ENCODE peak calls at places on chromosomes 1 and 21, in ten cellular contexts. One of them, this sample, is unnamed.

GRCh38 chr1:27445177-27445936 is 44.6 kb downstream of the WASF2 start:
- DNase-seq in upper lobe of right lung: no peak
- DNase-seq in effector CD4-positive, alpha-beta T cell: no peak
- DNase-seq in heart right ventricle: no peak
- DNase-seq in HT1080: no peak
- DNase-seq in AG09319: no peak
- DNase-seq in amniotic stem cell: no peak
- DNase-seq in lower leg skin: no peak
- DNase-seq in stimulated activated CD4-positive, alpha-beta T cell treated with anti-CD3 and anti-CD28 coated beads, Interleukin-12 subunit alpha, Interleukin-12 subunit beta, amount 100 ng/mL, for 24 hours: no peak
- DNase-seq in lower lobe of right lung: no peak
- DNase-seq in this sample: no peak

GRCh38 chr1:65323246-65323645 is 13.9 kb downstream of the DNAJC6 start:
- DNase-seq in upper lobe of right lung: no peak
- DNase-seq in effector CD4-positive, alpha-beta T cell: no peak
- DNase-seq in heart right ventricle: no peak
- DNase-seq in HT1080: peak
- DNase-seq in AG09319: no peak
- DNase-seq in amniotic stem cell: no peak
- DNase-seq in lower leg skin: no peak
- DNase-seq in stimulated activated CD4-positive, alpha-beta T cell treated with anti-CD3 and anti-CD28 coated beads, Interleukin-12 subunit alpha, Interleukin-12 subunit beta, amount 100 ng/mL, for 24 hours: no peak
- DNase-seq in lower lobe of right lung: no peak
- DNase-seq in this sample: no peak

GRCh38 chr1:225700164-225700740 is 47.3 kb upstream of the ENAH start:
- DNase-seq in upper lobe of right lung: no peak
- DNase-seq in effector CD4-positive, alpha-beta T cell: no peak
- DNase-seq in heart right ventricle: no peak
- DNase-seq in HT1080: peak
- DNase-seq in AG09319: peak
- DNase-seq in amniotic stem cell: peak
- DNase-seq in lower leg skin: no peak
- DNase-seq in stimulated activated CD4-positive, alpha-beta T cell treated with anti-CD3 and anti-CD28 coated beads, Interleukin-12 subunit alpha, Interleukin-12 subunit beta, amount 100 ng/mL, for 24 hours: no peak
- DNase-seq in lower lobe of right lung: no peak
- DNase-seq in this sample: peak

GRCh38 chr1:197638316-197638715 is 137.0 kb downstream of the DENND1B start:
- DNase-seq in upper lobe of right lung: no peak
- DNase-seq in effector CD4-positive, alpha-beta T cell: no peak
- DNase-seq in heart right ventricle: peak
- DNase-seq in HT1080: no peak
- DNase-seq in AG09319: no peak
- DNase-seq in amniotic stem cell: no peak
- DNase-seq in lower leg skin: no peak
- DNase-seq in stimulated activated CD4-positive, alpha-beta T cell treated with anti-CD3 and anti-CD28 coated beads, Interleukin-12 subunit alpha, Interleukin-12 subunit beta, amount 100 ng/mL, for 24 hours: no peak
- DNase-seq in lower lobe of right lung: no peak
- DNase-seq in this sample: no peak

GRCh38 chr1:232212248-232212647 is 417.7 kb downstream of the SIPA1L2 start:
- DNase-seq in upper lobe of right lung: no peak
- DNase-seq in effector CD4-positive, alpha-beta T cell: no peak
- DNase-seq in heart right ventricle: no peak
- DNase-seq in HT1080: no peak
- DNase-seq in AG09319: no peak
- DNase-seq in amniotic stem cell: no peak
- DNase-seq in lower leg skin: no peak
- DNase-seq in stimulated activated CD4-positive, alpha-beta T cell treated with anti-CD3 and anti-CD28 coated beads, Interleukin-12 subunit alpha, Interleukin-12 subunit beta, amount 100 ng/mL, for 24 hours: no peak
- DNase-seq in lower lobe of right lung: no peak
- DNase-seq in this sample: peak

GRCh38 chr1:184156521-184157395 is 105.2 kb downstream of the TSEN15 start:
- DNase-seq in upper lobe of right lung: no peak
- DNase-seq in effector CD4-positive, alpha-beta T cell: no peak
- DNase-seq in heart right ventricle: no peak
- DNase-seq in HT1080: no peak
- DNase-seq in AG09319: no peak
- DNase-seq in amniotic stem cell: no peak
- DNase-seq in lower leg skin: no peak
- DNase-seq in stimulated activated CD4-positive, alpha-beta T cell treated with anti-CD3 and anti-CD28 coated beads, Interleukin-12 subunit alpha, Interleukin-12 subunit beta, amount 100 ng/mL, for 24 hours: no peak
- DNase-seq in lower lobe of right lung: no peak
- DNase-seq in this sample: no peak

GRCh38 chr1:215005078-215005477 is 77.5 kb upstream of the KCNK2 start:
- DNase-seq in upper lobe of right lung: no peak
- DNase-seq in effector CD4-positive, alpha-beta T cell: no peak
- DNase-seq in heart right ventricle: no peak
- DNase-seq in HT1080: no peak
- DNase-seq in AG09319: no peak
- DNase-seq in amniotic stem cell: no peak
- DNase-seq in lower leg skin: no peak
- DNase-seq in stimulated activated CD4-positive, alpha-beta T cell treated with anti-CD3 and anti-CD28 coated beads, Interleukin-12 subunit alpha, Interleukin-12 subunit beta, amount 100 ng/mL, for 24 hours: no peak
- DNase-seq in lower lobe of right lung: no peak
- DNase-seq in this sample: no peak

GRCh38 chr1:43831866-43832654 is 101.5 kb upstream of the ARTN start:
- DNase-seq in upper lobe of right lung: no peak
- DNase-seq in effector CD4-positive, alpha-beta T cell: no peak
- DNase-seq in heart right ventricle: no peak
- DNase-seq in HT1080: no peak
- DNase-seq in AG09319: no peak
- DNase-seq in amniotic stem cell: no peak
- DNase-seq in lower leg skin: no peak
- DNase-seq in stimulated activated CD4-positive, alpha-beta T cell treated with anti-CD3 and anti-CD28 coated beads, Interleukin-12 subunit alpha, Interleukin-12 subunit beta, amount 100 ng/mL, for 24 hours: no peak
- DNase-seq in lower lobe of right lung: no peak
- DNase-seq in this sample: no peak

GRCh38 chr1:160428655-160429054 is 28.3 kb downstream of the VANGL2 start:
- DNase-seq in upper lobe of right lung: no peak
- DNase-seq in effector CD4-positive, alpha-beta T cell: no peak
- DNase-seq in heart right ventricle: peak
- DNase-seq in HT1080: peak
- DNase-seq in AG09319: no peak
- DNase-seq in amniotic stem cell: no peak
- DNase-seq in lower leg skin: no peak
- DNase-seq in stimulated activated CD4-positive, alpha-beta T cell treated with anti-CD3 and anti-CD28 coated beads, Interleukin-12 subunit alpha, Interleukin-12 subunit beta, amount 100 ng/mL, for 24 hours: peak
- DNase-seq in lower lobe of right lung: no peak
- DNase-seq in this sample: no peak

GRCh38 chr21:44416193-44416592 is 39.1 kb upstream of the LRRC3 start:
- DNase-seq in upper lobe of right lung: peak
- DNase-seq in effector CD4-positive, alpha-beta T cell: no peak
- DNase-seq in heart right ventricle: no peak
- DNase-seq in HT1080: no peak
- DNase-seq in AG09319: no peak
- DNase-seq in amniotic stem cell: no peak
- DNase-seq in lower leg skin: peak
- DNase-seq in stimulated activated CD4-positive, alpha-beta T cell treated with anti-CD3 and anti-CD28 coated beads, Interleukin-12 subunit alpha, Interleukin-12 subunit beta, amount 100 ng/mL, for 24 hours: no peak
- DNase-seq in lower lobe of right lung: no peak
- DNase-seq in this sample: peak

GRCh38 chr21:42623684-42624083 is 29.7 kb upstream of the PDE9A start:
- DNase-seq in upper lobe of right lung: peak
- DNase-seq in effector CD4-positive, alpha-beta T cell: no peak
- DNase-seq in heart right ventricle: no peak
- DNase-seq in HT1080: no peak
- DNase-seq in AG09319: no peak
- DNase-seq in amniotic stem cell: no peak
- DNase-seq in lower leg skin: peak
- DNase-seq in stimulated activated CD4-positive, alpha-beta T cell treated with anti-CD3 and anti-CD28 coated beads, Interleukin-12 subunit alpha, Interleukin-12 subunit beta, amount 100 ng/mL, for 24 hours: no peak
- DNase-seq in lower lobe of right lung: no peak
- DNase-seq in this sample: no peak

GRCh38 chr1:12600880-12601633 is 17.0 kb downstream of the DHRS3 start:
- DNase-seq in upper lobe of right lung: no peak
- DNase-seq in effector CD4-positive, alpha-beta T cell: peak
- DNase-seq in heart right ventricle: peak
- DNase-seq in HT1080: no peak
- DNase-seq in AG09319: no peak
- DNase-seq in amniotic stem cell: no peak
- DNase-seq in lower leg skin: no peak
- DNase-seq in stimulated activated CD4-positive, alpha-beta T cell treated with anti-CD3 and anti-CD28 coated beads, Interleukin-12 subunit alpha, Interleukin-12 subunit beta, amount 100 ng/mL, for 24 hours: no peak
- DNase-seq in lower lobe of right lung: no peak
- DNase-seq in this sample: no peak

GRCh38 chr1:201649776-201650607 is 111.1 kb downstream of the NAV1 start:
- DNase-seq in upper lobe of right lung: peak
- DNase-seq in effector CD4-positive, alpha-beta T cell: no peak
- DNase-seq in heart right ventricle: peak
- DNase-seq in HT1080: no peak
- DNase-seq in AG09319: peak
- DNase-seq in amniotic stem cell: peak
- DNase-seq in lower leg skin: peak
- DNase-seq in stimulated activated CD4-positive, alpha-beta T cell treated with anti-CD3 and anti-CD28 coated beads, Interleukin-12 subunit alpha, Interleukin-12 subunit beta, amount 100 ng/mL, for 24 hours: no peak
- DNase-seq in lower lobe of right lung: peak
- DNase-seq in this sample: peak

GRCh38 chr1:234409328-234409727 is 36.1 kb downstream of the COA6 start:
- DNase-seq in upper lobe of right lung: no peak
- DNase-seq in effector CD4-positive, alpha-beta T cell: no peak
- DNase-seq in heart right ventricle: no peak
- DNase-seq in HT1080: no peak
- DNase-seq in AG09319: no peak
- DNase-seq in amniotic stem cell: no peak
- DNase-seq in lower leg skin: no peak
- DNase-seq in stimulated activated CD4-positive, alpha-beta T cell treated with anti-CD3 and anti-CD28 coated beads, Interleukin-12 subunit alpha, Interleukin-12 subunit beta, amount 100 ng/mL, for 24 hours: no peak
- DNase-seq in lower lobe of right lung: no peak
- DNase-seq in this sample: no peak

GRCh38 chr1:62900566-62900965 is 116.6 kb downstream of the ATG4C start:
- DNase-seq in upper lobe of right lung: no peak
- DNase-seq in effector CD4-positive, alpha-beta T cell: no peak
- DNase-seq in heart right ventricle: no peak
- DNase-seq in HT1080: no peak
- DNase-seq in AG09319: no peak
- DNase-seq in amniotic stem cell: no peak
- DNase-seq in lower leg skin: no peak
- DNase-seq in stimulated activated CD4-positive, alpha-beta T cell treated with anti-CD3 and anti-CD28 coated beads, Interleukin-12 subunit alpha, Interleukin-12 subunit beta, amount 100 ng/mL, for 24 hours: no peak
- DNase-seq in lower lobe of right lung: no peak
- DNase-seq in this sample: no peak

GRCh38 chr21:42576639-42577038 is 63.0 kb downstream of the SLC37A1 start:
- DNase-seq in upper lobe of right lung: no peak
- DNase-seq in effector CD4-positive, alpha-beta T cell: no peak
- DNase-seq in heart right ventricle: no peak
- DNase-seq in HT1080: no peak
- DNase-seq in AG09319: no peak
- DNase-seq in amniotic stem cell: no peak
- DNase-seq in lower leg skin: no peak
- DNase-seq in stimulated activated CD4-positive, alpha-beta T cell treated with anti-CD3 and anti-CD28 coated beads, Interleukin-12 subunit alpha, Interleukin-12 subunit beta, amount 100 ng/mL, for 24 hours: no peak
- DNase-seq in lower lobe of right lung: no peak
- DNase-seq in this sample: no peak

GRCh38 chr1:25820247-25821111 is 725 bp downstream of the MTFR1L start:
- DNase-seq in upper lobe of right lung: peak
- DNase-seq in effector CD4-positive, alpha-beta T cell: peak
- DNase-seq in heart right ventricle: no peak
- DNase-seq in HT1080: peak
- DNase-seq in AG09319: no peak
- DNase-seq in amniotic stem cell: peak
- DNase-seq in lower leg skin: peak
- DNase-seq in stimulated activated CD4-positive, alpha-beta T cell treated with anti-CD3 and anti-CD28 coated beads, Interleukin-12 subunit alpha, Interleukin-12 subunit beta, amount 100 ng/mL, for 24 hours: peak
- DNase-seq in lower lobe of right lung: peak
- DNase-seq in this sample: no peak

This sample was measured in osteocyte.